ENCODE peak calls at places on chromosomes 6 and 20, in four cellular contexts. One of them, this sample, is unnamed.

GRCh38 chr6:161104966-161105365 is 113.4 kb downstream of the MAP3K4 start:
- DNase-seq in ovary: no peak
- DNase-seq in colonic mucosa: no peak
- DNase-seq in K562: no peak
- DNase-seq in this sample: no peak

GRCh38 chr6:5003604-5004372 is at the start of gene RPP40:
- DNase-seq in colonic mucosa: peak
- DNase-seq in ovary: peak
- DNase-seq in K562: peak
- DNase-seq in this sample: peak

GRCh38 chr6:53312355-53312754 is 36.4 kb downstream of the ELOVL5 start:
- DNase-seq in K562: no peak
- DNase-seq in colonic mucosa: no peak
- DNase-seq in ovary: no peak
- DNase-seq in this sample: no peak

GRCh38 chr6:75170666-75171065 is 35.2 kb downstream of the COL12A1 start:
- DNase-seq in K562: no peak
- DNase-seq in colonic mucosa: no peak
- DNase-seq in ovary: no peak
- DNase-seq in this sample: no peak

GRCh38 chr6:117776441-117776840 is 101.2 kb downstream of the NUS1 start:
- DNase-seq in ovary: no peak
- DNase-seq in K562: no peak
- DNase-seq in colonic mucosa: no peak
- DNase-seq in this sample: no peak

GRCh38 chr6:1400126-1400850 is 10.9 kb downstream of the FOXF2 start:
- DNase-seq in ovary: no peak
- DNase-seq in colonic mucosa: no peak
- DNase-seq in K562: no peak
- DNase-seq in this sample: peak

GRCh38 chr6:8195040-8195713 is 92.8 kb upstream of the EEF1E1 start:
- DNase-seq in ovary: no peak
- DNase-seq in colonic mucosa: no peak
- DNase-seq in K562: no peak
- DNase-seq in this sample: no peak

GRCh38 chr6:105601541-105602174 is 198.8 kb upstream of the PREP start:
- DNase-seq in colonic mucosa: peak
- DNase-seq in ovary: no peak
- DNase-seq in K562: no peak
- DNase-seq in this sample: peak

GRCh38 chr6:153465050-153465449 is 334.0 kb upstream of the RGS17 start:
- DNase-seq in ovary: no peak
- DNase-seq in K562: no peak
- DNase-seq in colonic mucosa: no peak
- DNase-seq in this sample: no peak

GRCh38 chr6:158230967-158231550 is 62.9 kb downstream of the GTF2H5 start:
- DNase-seq in K562: no peak
- DNase-seq in ovary: no peak
- DNase-seq in colonic mucosa: no peak
- DNase-seq in this sample: no peak

GRCh38 chr6:35396991-35397390 is 54.6 kb downstream of the PPARD start:
- DNase-seq in K562: no peak
- DNase-seq in ovary: no peak
- DNase-seq in colonic mucosa: no peak
- DNase-seq in this sample: peak

GRCh38 chr6:52663120-52663934 is 7.6 kb upstream of the TMEM14A start:
- DNase-seq in colonic mucosa: peak
- DNase-seq in K562: peak
- DNase-seq in ovary: peak
- DNase-seq in this sample: peak

GRCh38 chr20:35264755-35265154 is 13.2 kb downstream of the MMP24OS start:
- DNase-seq in K562: no peak
- DNase-seq in ovary: no peak
- DNase-seq in colonic mucosa: no peak
- DNase-seq in this sample: no peak

GRCh38 chr6:31158863-31159855 is 770 bp downstream of the TCF19 start:
- DNase-seq in K562: peak
- DNase-seq in ovary: peak
- DNase-seq in colonic mucosa: peak
- DNase-seq in this sample: no peak

GRCh38 chr20:32822189-32822588 is 2.4 kb downstream of the MAPRE1 start:
- DNase-seq in K562: no peak
- DNase-seq in colonic mucosa: no peak
- DNase-seq in ovary: no peak
- DNase-seq in this sample: no peak

GRCh38 chr6:28335040-28335563 is 846 bp downstream of the ZSCAN31 start:
- DNase-seq in ovary: peak
- DNase-seq in K562: peak
- DNase-seq in colonic mucosa: peak
- DNase-seq in this sample: no peak

GRCh38 chr20:38649275-38649891 is 47.8 kb downstream of the ARHGAP40 start:
- DNase-seq in K562: peak
- DNase-seq in ovary: no peak
- DNase-seq in colonic mucosa: no peak
- DNase-seq in this sample: no peak

GRCh38 chr6:155943635-155944034 is 488.0 kb upstream of the NOX3 start:
- DNase-seq in colonic mucosa: no peak
- DNase-seq in K562: no peak
- DNase-seq in ovary: no peak
- DNase-seq in this sample: no peak

GRCh38 chr6:129084406-129084805 is 201.5 kb downstream of the LAMA2 start:
- DNase-seq in K562: no peak
- DNase-seq in colonic mucosa: no peak
- DNase-seq in ovary: no peak
- DNase-seq in this sample: no peak

GRCh38 chr20:45011108-45011526 is 44.8 kb downstream of the STK4 start:
- DNase-seq in K562: peak
- DNase-seq in colonic mucosa: peak
- DNase-seq in ovary: peak
- DNase-seq in this sample: peak

GRCh38 chr6:3222506-3223038 is 4.9 kb downstream of the TUBB2B start:
- DNase-seq in colonic mucosa: no peak
- DNase-seq in K562: no peak
- DNase-seq in ovary: no peak
- DNase-seq in this sample: no peak

GRCh38 chr6:98894810-98895209 is 52.9 kb downstream of the FBXL4 start:
- DNase-seq in ovary: no peak
- DNase-seq in K562: no peak
- DNase-seq in colonic mucosa: no peak
- DNase-seq in this sample: no peak

GRCh38 chr20:51373713-51374481 is 168.6 kb downstream of the NFATC2 start:
- DNase-seq in K562: peak
- DNase-seq in colonic mucosa: no peak
- DNase-seq in ovary: no peak
- DNase-seq in this sample: peak

DNA sequence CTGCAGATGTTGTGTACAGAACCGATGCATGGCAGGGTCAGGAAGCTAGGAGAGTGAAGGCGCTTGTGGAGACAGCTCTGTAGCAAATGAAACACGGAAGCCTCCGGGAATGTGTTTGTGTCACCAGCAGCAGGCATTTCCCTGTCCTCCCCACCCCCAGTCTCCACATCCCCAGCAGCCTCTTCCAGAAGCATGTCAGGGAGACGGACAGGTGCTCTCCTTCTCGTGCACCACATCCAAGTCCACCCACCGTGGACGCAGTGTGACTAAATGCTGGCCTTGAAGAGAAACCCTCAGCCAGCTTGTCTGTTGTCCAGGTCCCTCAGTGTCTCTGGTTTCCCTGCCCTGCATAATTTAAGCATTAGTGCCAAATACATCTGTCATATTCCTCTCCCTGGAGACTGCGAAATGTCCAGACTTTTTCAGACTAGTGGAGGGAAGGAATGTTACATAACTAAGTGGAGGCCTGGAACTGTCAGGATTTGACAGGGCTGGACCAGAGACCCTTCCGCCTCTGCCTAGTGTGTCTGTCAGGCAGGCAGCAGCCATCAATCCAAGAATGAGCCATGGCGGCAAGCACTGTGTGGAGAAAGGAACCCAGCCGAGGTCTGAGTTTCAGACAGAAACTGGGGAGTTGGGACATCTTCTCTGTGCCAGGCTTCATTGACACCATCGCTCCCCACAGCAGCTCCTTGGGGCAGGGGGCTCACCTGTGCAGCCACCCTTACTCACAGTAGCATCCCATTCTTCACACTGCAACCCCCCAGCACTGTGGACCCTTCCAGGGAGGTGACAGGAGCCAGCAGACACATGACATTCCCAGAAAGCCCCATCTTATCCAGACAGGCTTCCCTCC is 26.6 kb upstream of the PI16 start:
- DNase-seq in K562: no peak
- DNase-seq in colonic mucosa: no peak
- DNase-seq in ovary: no peak
- DNase-seq in this sample: no peak
- H3K4me3 ChIP-seq in K562: no peak
- H3K4me3 ChIP-seq in colonic mucosa: no peak
- H3K4me3 ChIP-seq in ovary: no peak
- H3K4me3 ChIP-seq in this sample: no peak

DNA sequence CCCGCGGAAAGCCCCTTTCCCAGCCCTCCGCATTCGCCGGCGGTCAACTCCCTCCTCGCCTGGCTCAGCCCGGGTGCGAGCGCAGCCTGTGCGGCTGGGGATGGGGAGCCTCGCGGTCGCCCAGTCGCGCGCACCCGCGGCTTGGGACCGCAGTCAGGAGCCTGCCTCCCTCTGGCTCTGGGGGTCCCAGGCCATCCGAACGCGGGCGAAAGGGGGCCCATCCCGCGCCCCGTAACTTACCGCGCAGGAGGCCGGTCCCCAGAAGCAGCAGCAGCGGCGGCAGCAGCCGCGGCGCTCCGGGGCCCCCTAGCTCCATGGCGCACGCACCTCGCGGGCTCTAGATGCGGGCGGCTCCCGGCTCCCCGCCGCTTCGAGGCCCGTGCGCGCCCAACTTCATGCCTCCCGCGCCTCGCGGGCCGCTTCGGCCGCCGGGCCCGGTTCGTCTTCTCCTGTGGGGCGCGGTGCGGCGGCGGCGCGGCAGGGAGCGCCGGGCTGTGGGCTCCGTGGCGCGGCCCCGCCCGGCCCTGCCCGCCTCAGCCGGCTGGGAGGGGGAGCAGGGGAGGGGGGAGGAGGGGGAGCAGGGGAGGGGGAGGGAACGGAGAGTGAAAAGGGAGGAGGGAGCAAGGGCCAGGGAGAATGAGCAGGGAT is at the start of gene CHRNA4:
- DNase-seq in ovary: no peak
- DNase-seq in colonic mucosa: no peak
- DNase-seq in K562: no peak
- DNase-seq in this sample: no peak
- H3K4me3 ChIP-seq in ovary: no peak
- H3K4me3 ChIP-seq in colonic mucosa: no peak
- H3K4me3 ChIP-seq in K562: no peak
- H3K4me3 ChIP-seq in this sample: no peak

GRCh38 chr6:152463183-152463582 is 174.0 kb downstream of the SYNE1 start:
- DNase-seq in K562: no peak
- DNase-seq in ovary: no peak
- DNase-seq in colonic mucosa: no peak
- DNase-seq in this sample: no peak
- H3K4me3 ChIP-seq in K562: no peak
- H3K4me3 ChIP-seq in ovary: no peak
- H3K4me3 ChIP-seq in colonic mucosa: no peak
- H3K4me3 ChIP-seq in this sample: peak

DNA sequence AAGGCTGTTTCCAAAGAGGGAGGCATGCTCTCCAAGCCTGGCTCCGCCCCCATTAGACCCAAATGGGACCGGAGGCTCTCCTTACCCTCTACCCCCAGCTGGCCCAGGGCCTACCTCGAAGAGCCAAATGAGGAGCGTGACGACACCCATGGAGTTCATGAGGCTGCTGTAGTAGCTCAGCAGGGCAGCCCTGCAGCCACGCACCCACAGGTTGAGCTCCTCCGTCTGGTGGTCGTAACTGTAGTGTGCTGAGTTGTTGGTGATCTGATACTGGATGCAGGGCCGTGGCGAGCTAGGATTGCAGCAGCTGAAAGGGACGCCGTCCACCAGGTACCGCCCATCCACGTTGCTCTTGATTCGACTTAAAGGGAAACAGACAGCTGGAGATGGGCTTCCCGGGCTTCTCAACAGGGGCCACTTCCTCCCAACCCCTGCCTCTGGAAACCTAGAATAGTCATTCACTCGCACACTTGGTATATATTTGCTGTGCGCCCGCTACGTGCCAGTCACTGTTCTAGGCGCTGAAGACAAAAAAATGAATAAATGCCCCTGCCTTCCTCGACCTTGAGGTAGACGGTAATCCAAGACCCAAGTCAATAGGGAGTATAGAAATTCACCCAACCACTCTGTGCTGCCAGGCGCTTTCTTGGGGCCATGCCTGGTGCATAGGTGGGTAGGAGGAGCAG is 18.0 kb downstream of the PRPH2 start:
- DNase-seq in K562: no peak
- DNase-seq in colonic mucosa: no peak
- DNase-seq in ovary: peak
- DNase-seq in this sample: peak
- H3K4me3 ChIP-seq in K562: no peak
- H3K4me3 ChIP-seq in colonic mucosa: no peak
- H3K4me3 ChIP-seq in ovary: peak
- H3K4me3 ChIP-seq in this sample: peak

This sample was measured in stomach.